ENCODE peak calls at places on chromosomes 7 and 10, in nine cellular contexts. A is dorsolateral prefrontal cortex; Z is ACHN; Q is activated naive CD8-positive, alpha-beta T cell treated with anti-CD3 and anti-CD28 coated beads for 36 hours; D is mammary epithelial cell; O is hypothalamus; W is GM13977; Y is stimulated activated CD4-positive, alpha-beta T cell treated with anti-CD3 and anti-CD28 coated beads, Interleukin-1b, Interleukin-23, amount 100 ng/mL, for 4 hours; K is A172. S is an unnamed sample.

GRCh38 chr10:73044378-73045285 is 52.0 kb downstream of the P4HA1 start:
- DNase-seq in A (no peak), Z (no peak), Q (no peak), D (peak), O (no peak), W (no peak), Y (no peak), K (peak), S (no peak)

GRCh38 chr7:152636436-152636835 is 39.5 kb downstream of the XRCC2 start:
- DNase-seq in A (no peak), Z (no peak), Q (no peak), D (no peak), O (no peak), W (no peak), Y (no peak), K (no peak), S (no peak)

GRCh38 chr10:43138757-43139241 is 554 bp downstream of the CSGALNACT2 start:
- DNase-seq in A (no peak), Z (peak), Q (peak), D (peak), O (no peak), W (peak), Y (peak), K (peak), S (no peak)

GRCh38 chr7:25669300-25669781 is 441.1 kb upstream of the NPVF start:
- DNase-seq in A (no peak), Z (no peak), Q (no peak), D (no peak), O (no peak), W (no peak), Y (no peak), K (no peak), S (no peak)

GRCh38 chr7:1252543-1253090 is 19.9 kb downstream of the UNCX start:
- DNase-seq in A (no peak), Z (no peak), Q (no peak), D (no peak), O (no peak), W (no peak), Y (no peak), K (no peak), S (no peak)

GRCh38 chr10:22837351-22837750 is 90.5 kb upstream of the ARMC3 start:
- DNase-seq in A (no peak), Z (no peak), Q (no peak), D (no peak), O (no peak), W (no peak), Y (no peak), K (no peak), S (no peak)

GRCh38 chr7:100464791-100465190 is 731 bp upstream of the SPACDR start:
- DNase-seq in A (no peak), Z (no peak), Q (no peak), D (no peak), O (no peak), W (no peak), Y (no peak), K (no peak), S (no peak)

GRCh38 chr7:8125680-8126444 is 136.1 kb downstream of the ICA1 start:
- DNase-seq in A (no peak), Z (no peak), Q (peak), D (peak), O (no peak), W (peak), Y (peak), K (no peak), S (no peak)

GRCh38 chr7:106848851-106849442 is 16.1 kb upstream of the PIK3CG start:
- DNase-seq in A (no peak), Z (peak), Q (no peak), D (peak), O (no peak), W (no peak), Y (no peak), K (peak), S (no peak)

GRCh38 chr7:79454325-79454960 is 976 bp upstream of the MAGI2 start:
- DNase-seq in A (peak), Z (no peak), Q (peak), D (no peak), O (peak), W (peak), Y (no peak), K (no peak), S (peak)

GRCh38 chr7:99514050-99514449 is 9.6 kb downstream of the ZKSCAN5 start:
- DNase-seq in A (no peak), Z (no peak), Q (no peak), D (no peak), O (no peak), W (no peak), Y (no peak), K (no peak), S (no peak)

GRCh38 chr10:4947635-4948596 is 15.3 kb upstream of the AKR1C1 start:
- DNase-seq in A (no peak), Z (peak), Q (no peak), D (peak), O (no peak), W (no peak), Y (no peak), K (peak), S (no peak)

GRCh38 chr10:116002735-116003134 is 270.3 kb downstream of the GFRA1 start:
- DNase-seq in A (no peak), Z (no peak), Q (no peak), D (no peak), O (no peak), W (no peak), Y (no peak), K (no peak), S (no peak)

GRCh38 chr7:88539518-88539917 is 220.0 kb upstream of the ZNF804B start:
- DNase-seq in A (no peak), Z (no peak), Q (no peak), D (no peak), O (no peak), W (no peak), Y (no peak), K (no peak), S (no peak)

GRCh38 chr7:97116308-97116707 is 1.2 kb upstream of the SDHAF3 start:
- DNase-seq in A (peak), Z (no peak), Q (no peak), D (no peak), O (no peak), W (no peak), Y (no peak), K (peak), S (no peak)

GRCh38 chr10:60801538-60801937 is 23.3 kb downstream of the CDK1 start:
- DNase-seq in A (no peak), Z (no peak), Q (no peak), D (no peak), O (no peak), W (no peak), Y (no peak), K (no peak), S (no peak)

GRCh38 chr10:130993612-130994011 is 317.9 kb downstream of the TCERG1L start:
- DNase-seq in A (no peak), Z (no peak), Q (no peak), D (no peak), O (no peak), W (no peak), Y (no peak), K (no peak), S (no peak)